ENCODE peak calls at places on chromosome 22, in four cellular contexts. I, B, Q and G are unnamed samples.
A peak's percentile ranks its signal among the peaks of the same experiment; 100 is the strongest.

GRCh38 chr22:23697031-23697970 is 6.5 kb downstream of the RGL4 start:
- DNase-seq in I (no peak), B (peak; percentile 39), Q (no peak), G (no peak)

GRCh38 chr22:22111267-22111751 is 128.7 kb upstream of the TOP3B start:
- DNase-seq in I (no peak), B (no peak), Q (no peak), G (no peak)

GRCh38 chr22:23217171-23218052 is 37.1 kb downstream of the BCR start:
- DNase-seq in I (peak; percentile 64), B (peak; percentile 43), Q (no peak), G (peak; percentile 81)

GRCh38 chr22:46576556-46577351 is 39.3 kb upstream of the CELSR1 start:
- DNase-seq in I (peak; percentile 61), B (peak; percentile 85), Q (no peak), G (peak; percentile 82)

GRCh38 chr22:47156352-47157092 is 394.1 kb downstream of the TBC1D22A start:
- DNase-seq in I (no peak), B (no peak), Q (no peak), G (no peak)

GRCh38 chr22:46432164-46433068 is 96.9 kb downstream of the TRMU start:
- DNase-seq in I (no peak), B (no peak), Q (peak; percentile 63), G (peak; percentile 65)

GRCh38 chr22:23110922-23111527 is 30.8 kb downstream of the RSPH14 start:
- DNase-seq in I (no peak), B (no peak), Q (no peak), G (no peak)

GRCh38 chr22:24875862-24876506 is 70.0 kb downstream of the SGSM1 start:
- DNase-seq in I (no peak), B (no peak), Q (no peak), G (no peak)

GRCh38 chr22:46280063-46280817 is 12.4 kb downstream of the TTC38 start:
- DNase-seq in I (no peak), B (no peak), Q (no peak), G (no peak)

GRCh38 chr22:46085831-46086576 is 64.3 kb upstream of the PPARA start:
- DNase-seq in I (peak; percentile 72), B (peak; percentile 75), Q (peak; percentile 92), G (peak; percentile 95)

GRCh38 chr22:47146941-47147340 is 384.5 kb downstream of the TBC1D22A start:
- DNase-seq in I (no peak), B (no peak), Q (no peak), G (no peak)

GRCh38 chr22:19756288-19757128 is 4.1 kb upstream of the TBX1 start:
- DNase-seq in I (no peak), B (peak; percentile 84), Q (peak; percentile 49), G (no peak)

GRCh38 chr22:30943368-30943767 is 25.2 kb downstream of the MORC2 start:
- DNase-seq in I (no peak), B (no peak), Q (no peak), G (no peak)

GRCh38 chr22:20503816-20504215 is 3.6 kb upstream of the MED15 start:
- DNase-seq in I (no peak), B (no peak), Q (peak; percentile 81), G (no peak)

GRCh38 chr22:19167106-19167869 is 11.2 kb downstream of the SLC25A1 start:
- DNase-seq in I (no peak), B (no peak), Q (no peak), G (no peak)

GRCh38 chr22:30245181-30245984 is 1.2 kb downstream of the LIF start:
- DNase-seq in I (no peak), B (no peak), Q (peak; percentile 79), G (no peak)

GRCh38 chr22:24954114-24954463 is 1.6 kb downstream of the KIAA1671 start:
- DNase-seq in I (no peak), B (no peak), Q (no peak), G (no peak)

GRCh38 chr22:39434721-39435120 is 22.1 kb upstream of the MGAT3 start:
- DNase-seq in I (no peak), B (no peak), Q (no peak), G (peak; percentile 38)
- H3K4me1 ChIP-seq in I (peaks cover 27% of the 10 kb centered on the region), B (peaks cover 3% of the 10 kb centered on the region), Q (no peaks in the 10 kb centered on the region), G (peaks cover 19% of the 10 kb centered on the region)

GRCh38 chr22:37148742-37149665 is 712 bp downstream of the IL2RB start:
- DNase-seq in I (no peak), B (no peak), Q (no peak), G (peak; percentile 53)
- H3K4me3 ChIP-seq in I (no peak overlapping the region), B (no peak overlapping the region), Q (peak overlapping the region; percentile 15), G (no peak overlapping the region)

GRCh38 chr22:42116848-42117424 is 13.7 kb downstream of the CYP2D6 start:
- DNase-seq in I (no peak), B (no peak), Q (peak; percentile 71), G (no peak)

GRCh38 chr22:42108848-42109247 is 18.3 kb upstream of the NDUFA6 start:
- DNase-seq in I (no peak), B (no peak), Q (no peak), G (no peak)

GRCh38 chr22:42111798-42112197 is 18.8 kb downstream of the CYP2D6 start:
- DNase-seq in I (no peak), B (no peak), Q (no peak), G (no peak)

GRCh38 chr22:42114721-42115120 is 15.9 kb downstream of the CYP2D6 start:
- DNase-seq in I (no peak), B (no peak), Q (no peak), G (no peak)
- TF ChIP-seq CTCF in I (peak; percentile 12), B (no peak), Q (no peak), G (peak; percentile 35)

GRCh38 chr22:49668402-49668801 is 159.3 kb downstream of the BRD1 start:
- DNase-seq in I (peak; percentile 7), B (no peak), Q (no peak), G (peak; percentile 73)
- H3K4me1 ChIP-seq in I (peaks cover 15% of the 10 kb centered on the region), B (no peaks in the 10 kb centered on the region), Q (no peaks in the 10 kb centered on the region), G (no peaks in the 10 kb centered on the region)

GRCh38 chr22:41526226-41526531 is 18.1 kb downstream of the POLR3H start:
- DNase-seq in I (no peak), B (no peak), Q (no peak), G (no peak)

GRCh38 chr22:41525450-41526225 is 18.6 kb downstream of the POLR3H start:
- DNase-seq in I (no peak), B (no peak), Q (no peak), G (no peak)

GRCh38 chr22:41524283-41524682 is 20.0 kb downstream of the POLR3H start:
- DNase-seq in I (peak; percentile 60), B (peak; percentile 84), Q (peak; percentile 40), G (peak; percentile 86)

GRCh38 chr22:41523464-41524221 is 20.6 kb downstream of the POLR3H start:
- DNase-seq in I (peak; percentile 47), B (no peak), Q (no peak), G (peak; percentile 81)

DNA sequence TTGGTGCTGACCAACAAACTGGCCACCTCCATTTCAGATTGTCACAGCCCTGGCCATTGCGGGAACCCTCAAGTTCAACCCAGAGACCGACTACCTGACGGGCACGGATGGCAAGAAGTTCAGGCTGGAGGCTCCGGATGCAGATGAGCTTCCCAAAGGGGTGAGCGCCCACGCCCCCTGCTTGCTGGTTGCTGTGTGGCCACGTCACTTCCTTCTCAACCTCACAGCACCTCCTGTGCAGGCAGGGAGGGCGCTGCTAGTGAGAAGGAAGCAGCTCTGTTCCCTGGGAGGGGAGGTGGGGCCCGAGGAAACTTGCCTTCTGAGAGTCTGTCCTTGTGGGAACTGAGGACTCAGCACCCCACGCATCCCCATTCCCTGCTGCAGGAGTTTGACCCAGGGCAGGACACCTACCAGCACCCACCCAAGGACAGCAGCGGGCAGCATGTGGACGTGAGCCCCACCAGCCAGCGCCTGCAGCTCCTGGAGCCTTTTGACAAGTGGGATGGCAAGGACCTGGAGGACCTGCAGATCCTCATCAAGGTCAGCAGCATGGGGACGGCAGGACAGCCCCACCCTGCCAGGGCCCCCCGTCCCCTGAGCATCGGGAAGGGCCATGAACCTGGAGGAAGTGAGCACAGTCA is 19.3 kb downstream of the POLR3H start:
- DNase-seq in I (no peak), B (no peak), Q (peak; percentile 38), G (peak; percentile 81)
- H3K4me3 ChIP-seq in I (no peak overlapping the region), B (no peak overlapping the region), Q (no peak overlapping the region), G (no peak overlapping the region)

DNA sequence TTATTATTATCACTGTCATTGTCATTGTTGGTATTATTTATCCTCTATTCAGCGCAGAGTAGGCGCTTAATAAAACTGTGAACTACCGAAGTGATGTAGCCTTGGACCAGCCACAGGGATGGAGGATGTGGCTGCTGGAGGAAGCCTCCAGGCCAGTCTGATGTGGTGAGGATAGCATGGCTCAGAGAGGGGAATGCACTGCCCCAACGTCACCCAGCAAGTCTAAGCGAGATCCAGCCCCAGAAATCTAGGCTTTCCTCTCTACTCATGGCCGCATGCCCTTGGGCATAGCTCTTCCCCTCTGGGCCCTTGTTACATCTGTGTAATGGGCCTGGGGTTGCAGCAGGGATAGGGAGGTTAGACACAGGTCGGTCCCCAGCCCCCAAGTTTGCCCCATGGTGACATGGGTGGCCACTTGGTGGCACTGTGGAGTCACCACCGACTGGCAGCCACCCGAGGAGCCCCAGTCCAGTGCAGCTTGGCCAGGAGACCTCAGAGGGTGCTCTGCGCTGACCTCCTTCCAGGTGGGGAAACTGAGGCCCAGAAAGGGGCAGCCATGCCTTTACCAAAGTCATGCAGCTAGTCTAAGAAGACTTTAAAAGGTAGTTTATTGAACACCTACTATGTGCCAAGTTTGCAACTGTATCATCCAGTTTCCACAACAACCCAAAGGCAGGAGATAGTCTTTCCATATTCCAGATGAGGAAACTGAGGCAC is 395.7 kb downstream of the MN1 start:
- DNase-seq in I (peak; percentile 47), B (peak; percentile 90), Q (peak; percentile 52), G (no peak)
- TF ChIP-seq CTCF in I (peak; percentile 64), B (peak; percentile 71), Q (peak; percentile 63), G (no peak)